ENCODE peak calls at places on chromosomes 3 and 15, in eight cellular contexts. One of them, this sample, is unnamed.

GRCh38 chr3:155354658-155355057 is 61.2 kb upstream of the STRIT1 start:
- DNase-seq in CMK: no peak
- DNase-seq in NK-92 treated with Interleukin-12 subunit alpha and Interleukin-12 subunit beta, amount 100 ng/mL, for 24 hours: no peak
- DNase-seq in GM10248: no peak
- DNase-seq in activated CD4-positive, alpha-beta T cell treated with anti-CD3 and anti-CD28 coated beads, Interleukin-2, amount 50 U/mL, for 24 hours: no peak
- DNase-seq in GM04503: no peak
- DNase-seq in hepatic stellate cell: no peak
- DNase-seq in HCT116: no peak
- DNase-seq in this sample: no peak

GRCh38 chr3:36373661-36374060 is 6.6 kb upstream of the STAC start:
- DNase-seq in CMK: no peak
- DNase-seq in NK-92 treated with Interleukin-12 subunit alpha and Interleukin-12 subunit beta, amount 100 ng/mL, for 24 hours: no peak
- DNase-seq in GM10248: no peak
- DNase-seq in activated CD4-positive, alpha-beta T cell treated with anti-CD3 and anti-CD28 coated beads, Interleukin-2, amount 50 U/mL, for 24 hours: no peak
- DNase-seq in GM04503: no peak
- DNase-seq in hepatic stellate cell: no peak
- DNase-seq in HCT116: no peak
- DNase-seq in this sample: no peak

GRCh38 chr3:25826510-25826909 is 36.6 kb downstream of the OXSM start:
- DNase-seq in CMK: no peak
- DNase-seq in NK-92 treated with Interleukin-12 subunit alpha and Interleukin-12 subunit beta, amount 100 ng/mL, for 24 hours: no peak
- DNase-seq in GM10248: no peak
- DNase-seq in activated CD4-positive, alpha-beta T cell treated with anti-CD3 and anti-CD28 coated beads, Interleukin-2, amount 50 U/mL, for 24 hours: no peak
- DNase-seq in GM04503: no peak
- DNase-seq in hepatic stellate cell: no peak
- DNase-seq in HCT116: no peak
- DNase-seq in this sample: no peak

GRCh38 chr3:184337315-184337714 is at the start of gene FAM131A:
- DNase-seq in CMK: no peak
- DNase-seq in NK-92 treated with Interleukin-12 subunit alpha and Interleukin-12 subunit beta, amount 100 ng/mL, for 24 hours: no peak
- DNase-seq in GM10248: no peak
- DNase-seq in activated CD4-positive, alpha-beta T cell treated with anti-CD3 and anti-CD28 coated beads, Interleukin-2, amount 50 U/mL, for 24 hours: no peak
- DNase-seq in GM04503: no peak
- DNase-seq in hepatic stellate cell: no peak
- DNase-seq in HCT116: no peak
- DNase-seq in this sample: no peak

GRCh38 chr3:57681691-57682090 is 11.2 kb downstream of the DENND6A start:
- DNase-seq in CMK: no peak
- DNase-seq in NK-92 treated with Interleukin-12 subunit alpha and Interleukin-12 subunit beta, amount 100 ng/mL, for 24 hours: no peak
- DNase-seq in GM10248: no peak
- DNase-seq in activated CD4-positive, alpha-beta T cell treated with anti-CD3 and anti-CD28 coated beads, Interleukin-2, amount 50 U/mL, for 24 hours: no peak
- DNase-seq in GM04503: no peak
- DNase-seq in hepatic stellate cell: no peak
- DNase-seq in HCT116: no peak
- DNase-seq in this sample: no peak

GRCh38 chr3:41199866-41200668 is 762 bp downstream of the CTNNB1 start:
- DNase-seq in CMK: no peak
- DNase-seq in NK-92 treated with Interleukin-12 subunit alpha and Interleukin-12 subunit beta, amount 100 ng/mL, for 24 hours: peak; percentile 59
- DNase-seq in GM10248: peak; percentile 67
- DNase-seq in activated CD4-positive, alpha-beta T cell treated with anti-CD3 and anti-CD28 coated beads, Interleukin-2, amount 50 U/mL, for 24 hours: peak; percentile 7
- DNase-seq in GM04503: no peak
- DNase-seq in hepatic stellate cell: peak; percentile 50
- DNase-seq in HCT116: no peak
- DNase-seq in this sample: peak; percentile 41

GRCh38 chr15:56473017-56473416 is 8.1 kb upstream of the MNS1 start:
- DNase-seq in CMK: no peak
- DNase-seq in NK-92 treated with Interleukin-12 subunit alpha and Interleukin-12 subunit beta, amount 100 ng/mL, for 24 hours: no peak
- DNase-seq in GM10248: no peak
- DNase-seq in activated CD4-positive, alpha-beta T cell treated with anti-CD3 and anti-CD28 coated beads, Interleukin-2, amount 50 U/mL, for 24 hours: no peak
- DNase-seq in GM04503: no peak
- DNase-seq in hepatic stellate cell: no peak
- DNase-seq in HCT116: no peak
- DNase-seq in this sample: no peak

GRCh38 chr15:56320861-56321260 is 44.4 kb upstream of the TEX9 start:
- DNase-seq in CMK: no peak
- DNase-seq in NK-92 treated with Interleukin-12 subunit alpha and Interleukin-12 subunit beta, amount 100 ng/mL, for 24 hours: no peak
- DNase-seq in GM10248: no peak
- DNase-seq in activated CD4-positive, alpha-beta T cell treated with anti-CD3 and anti-CD28 coated beads, Interleukin-2, amount 50 U/mL, for 24 hours: no peak
- DNase-seq in GM04503: no peak
- DNase-seq in hepatic stellate cell: no peak
- DNase-seq in HCT116: no peak
- DNase-seq in this sample: no peak

GRCh38 chr15:80173022-80173759 is 20.4 kb downstream of the FAH start:
- DNase-seq in CMK: no peak
- DNase-seq in NK-92 treated with Interleukin-12 subunit alpha and Interleukin-12 subunit beta, amount 100 ng/mL, for 24 hours: peak; percentile 54
- DNase-seq in GM10248: peak; percentile 81
- DNase-seq in activated CD4-positive, alpha-beta T cell treated with anti-CD3 and anti-CD28 coated beads, Interleukin-2, amount 50 U/mL, for 24 hours: peak; percentile 63
- DNase-seq in GM04503: no peak
- DNase-seq in hepatic stellate cell: peak; percentile 40
- DNase-seq in HCT116: peak; percentile 42
- DNase-seq in this sample: peak; percentile 72

GRCh38 chr15:70604671-70605070 is 158.7 kb downstream of the UACA start:
- DNase-seq in CMK: no peak
- DNase-seq in NK-92 treated with Interleukin-12 subunit alpha and Interleukin-12 subunit beta, amount 100 ng/mL, for 24 hours: no peak
- DNase-seq in GM10248: no peak
- DNase-seq in activated CD4-positive, alpha-beta T cell treated with anti-CD3 and anti-CD28 coated beads, Interleukin-2, amount 50 U/mL, for 24 hours: no peak
- DNase-seq in GM04503: no peak
- DNase-seq in hepatic stellate cell: no peak
- DNase-seq in HCT116: no peak
- DNase-seq in this sample: no peak

GRCh38 chr15:25733856-25734679 is 129.1 kb downstream of the ATP10A start:
- DNase-seq in CMK: no peak
- DNase-seq in NK-92 treated with Interleukin-12 subunit alpha and Interleukin-12 subunit beta, amount 100 ng/mL, for 24 hours: no peak
- DNase-seq in GM10248: no peak
- DNase-seq in activated CD4-positive, alpha-beta T cell treated with anti-CD3 and anti-CD28 coated beads, Interleukin-2, amount 50 U/mL, for 24 hours: no peak
- DNase-seq in GM04503: no peak
- DNase-seq in hepatic stellate cell: no peak
- DNase-seq in HCT116: no peak
- DNase-seq in this sample: no peak

This sample was measured in stimulated activated naive CD8-positive, alpha-beta T cell treated with anti-CD3 and anti-CD28 coated beads, Interleukin-15, amount 100 ng/mL, for 72 hours.